ENCODE peak calls at places on chromosomes 7 and 10, in six cellular contexts. J, O, W, L, I and G are unnamed samples.

GRCh38 chr7:132321387-132321786 is 254.9 kb downstream of the PLXNA4 start:
- DNase-seq in J (peak; percentile 29), O (no peak), W (no peak), L (peak; percentile 9), I (no peak), G (no peak)

GRCh38 chr10:74683067-74683466 is 143.3 kb upstream of the KAT6B start:
- DNase-seq in J (no peak), O (no peak), W (no peak), L (no peak), I (no peak), G (no peak)

GRCh38 chr7:47552631-47553030 is 29.3 kb downstream of the TNS3 start:
- DNase-seq in J (no peak), O (peak; percentile 78), W (no peak), L (peak; percentile 93), I (no peak), G (peak; percentile 64)

GRCh38 chr7:157547102-157547501 is 210.3 kb downstream of the DNAJB6 start:
- DNase-seq in J (no peak), O (no peak), W (no peak), L (no peak), I (no peak), G (no peak)

GRCh38 chr7:27154901-27155815 is 1.3 kb downstream of the HOXA7 start:
- DNase-seq in J (no peak), O (peak; percentile 31), W (peak; percentile 10), L (peak; percentile 34), I (no peak), G (peak; percentile 45)

GRCh38 chr10:49166804-49167628 is 21.2 kb downstream of the TMEM273 start:
- DNase-seq in J (no peak), O (no peak), W (no peak), L (no peak), I (no peak), G (no peak)

GRCh38 chr10:97259119-97259518 is 33.3 kb downstream of the ARHGAP19 start:
- DNase-seq in J (no peak), O (no peak), W (no peak), L (no peak), I (no peak), G (no peak)

GRCh38 chr10:103849880-103850571 is 5.3 kb downstream of the SH3PXD2A start:
- DNase-seq in J (no peak), O (peak; percentile 91), W (peak; percentile 74), L (peak; percentile 97), I (no peak), G (no peak)

GRCh38 chr10:18880530-18880929 is 168.1 kb upstream of the MALRD1 start:
- DNase-seq in J (no peak), O (no peak), W (no peak), L (no peak), I (no peak), G (no peak)

GRCh38 chr10:7015457-7015856 is 395.4 kb downstream of the SFMBT2 start:
- DNase-seq in J (no peak), O (no peak), W (no peak), L (no peak), I (no peak), G (no peak)

GRCh38 chr7:2398506-2398905 is 4.9 kb upstream of the CHST12 start:
- DNase-seq in J (no peak), O (no peak), W (no peak), L (no peak), I (no peak), G (no peak)

GRCh38 chr7:108004220-108005142 is 1.5 kb upstream of the LAMB1 start:
- DNase-seq in J (peak; percentile 28), O (no peak), W (no peak), L (peak; percentile 63), I (no peak), G (peak; percentile 46)

GRCh38 chr10:105239311-105240215 is 598.5 kb downstream of the SORCS3 start:
- DNase-seq in J (no peak), O (no peak), W (no peak), L (no peak), I (no peak), G (no peak)

GRCh38 chr7:94289071-94289470 is 105.6 kb upstream of the COL1A2 start:
- DNase-seq in J (peak; percentile 84), O (peak; percentile 75), W (peak; percentile 53), L (peak; percentile 94), I (no peak), G (peak; percentile 86)

GRCh38 chr10:10977978-10978377 is 39.7 kb upstream of the CELF2 start:
- DNase-seq in J (no peak), O (no peak), W (no peak), L (peak; percentile 84), I (no peak), G (no peak)

GRCh38 chr7:156127166-156128134 is 315.2 kb upstream of the SHH start:
- DNase-seq in J (no peak), O (no peak), W (no peak), L (no peak), I (no peak), G (no peak)

GRCh38 chr7:36018816-36019484 is 134.1 kb upstream of the EEPD1 start:
- DNase-seq in J (no peak), O (no peak), W (no peak), L (no peak), I (no peak), G (no peak)

GRCh38 chr7:150430465-150431085 is 19.9 kb upstream of the GIMAP8 start:
- DNase-seq in J (no peak), O (no peak), W (no peak), L (peak; percentile 47), I (no peak), G (no peak)

GRCh38 chr7:44216521-44217030 is 15.8 kb downstream of the YKT6 start:
- DNase-seq in J (no peak), O (no peak), W (peak; percentile 8), L (no peak), I (no peak), G (no peak)

GRCh38 chr7:81162771-81163525 is 244.1 kb upstream of the SEMA3C start:
- DNase-seq in J (no peak), O (peak; percentile 61), W (no peak), L (peak; percentile 38), I (no peak), G (no peak)

GRCh38 chr7:1667566-1668485 is 2.3 kb upstream of the ELFN1 start:
- DNase-seq in J (peak; percentile 80), O (no peak), W (peak; percentile 43), L (no peak), I (no peak), G (no peak)

GRCh38 chr7:155120460-155120859 is 50.3 kb downstream of the HTR5A start:
- DNase-seq in J (no peak), O (no peak), W (no peak), L (no peak), I (no peak), G (no peak)

GRCh38 chr7:155119801-155120382 is 49.8 kb downstream of the HTR5A start:
- DNase-seq in J (no peak), O (no peak), W (no peak), L (peak; percentile 19), I (no peak), G (no peak)

DNA sequence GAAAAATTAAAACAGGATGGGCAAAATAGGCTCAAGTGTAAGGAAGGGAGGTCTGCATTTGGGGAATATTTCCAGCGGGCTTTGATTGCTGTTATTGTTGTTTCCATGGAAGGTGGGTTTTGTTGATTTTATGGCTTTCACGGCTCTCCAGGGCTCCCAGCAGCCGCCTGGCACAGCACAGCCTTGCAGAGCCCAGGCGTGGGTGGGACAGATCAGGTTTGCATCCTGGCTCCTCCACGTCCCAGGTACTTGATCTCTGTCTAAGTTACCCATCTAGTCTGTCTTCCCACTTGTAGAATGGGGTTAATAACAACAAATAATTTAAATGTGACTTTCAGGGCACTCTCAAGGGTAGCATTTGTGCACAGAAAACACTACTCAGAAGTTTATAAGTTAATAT is 45.2 kb downstream of the HTR5A start:
- DNase-seq in J (no peak), O (no peak), W (no peak), L (no peak), I (no peak), G (no peak)
- H3K4me3 ChIP-seq in J (no peak overlapping the region), O (no peak overlapping the region), W (no peak overlapping the region), L (no peak overlapping the region), I (no peak overlapping the region), G (no peak overlapping the region)

GRCh38 chr7:134892002-134892693 is 94.2 kb upstream of the AGBL3 start:
- DNase-seq in J (no peak), O (peak; percentile 30), W (no peak), L (peak; percentile 65), I (no peak), G (no peak)

GRCh38 chr7:134896073-134896472 is 90.2 kb upstream of the AGBL3 start:
- DNase-seq in J (no peak), O (no peak), W (no peak), L (no peak), I (no peak), G (no peak)

GRCh38 chr7:134892963-134893362 is 93.3 kb upstream of the AGBL3 start:
- DNase-seq in J (no peak), O (no peak), W (no peak), L (peak; percentile 39), I (no peak), G (no peak)

GRCh38 chr7:134893920-134894319 is 92.4 kb upstream of the AGBL3 start:
- DNase-seq in J (no peak), O (no peak), W (no peak), L (no peak), I (no peak), G (no peak)

GRCh38 chr7:134894928-134895327 is 91.4 kb upstream of the AGBL3 start:
- DNase-seq in J (no peak), O (no peak), W (no peak), L (no peak), I (no peak), G (no peak)
- H3K27me3 ChIP-seq in J (no peaks in the 10 kb centered on the region), O (no peaks in the 10 kb centered on the region), W (no peaks in the 10 kb centered on the region), L (no peaks in the 10 kb centered on the region), I (no peaks in the 10 kb centered on the region), G (no peaks in the 10 kb centered on the region)

DNA sequence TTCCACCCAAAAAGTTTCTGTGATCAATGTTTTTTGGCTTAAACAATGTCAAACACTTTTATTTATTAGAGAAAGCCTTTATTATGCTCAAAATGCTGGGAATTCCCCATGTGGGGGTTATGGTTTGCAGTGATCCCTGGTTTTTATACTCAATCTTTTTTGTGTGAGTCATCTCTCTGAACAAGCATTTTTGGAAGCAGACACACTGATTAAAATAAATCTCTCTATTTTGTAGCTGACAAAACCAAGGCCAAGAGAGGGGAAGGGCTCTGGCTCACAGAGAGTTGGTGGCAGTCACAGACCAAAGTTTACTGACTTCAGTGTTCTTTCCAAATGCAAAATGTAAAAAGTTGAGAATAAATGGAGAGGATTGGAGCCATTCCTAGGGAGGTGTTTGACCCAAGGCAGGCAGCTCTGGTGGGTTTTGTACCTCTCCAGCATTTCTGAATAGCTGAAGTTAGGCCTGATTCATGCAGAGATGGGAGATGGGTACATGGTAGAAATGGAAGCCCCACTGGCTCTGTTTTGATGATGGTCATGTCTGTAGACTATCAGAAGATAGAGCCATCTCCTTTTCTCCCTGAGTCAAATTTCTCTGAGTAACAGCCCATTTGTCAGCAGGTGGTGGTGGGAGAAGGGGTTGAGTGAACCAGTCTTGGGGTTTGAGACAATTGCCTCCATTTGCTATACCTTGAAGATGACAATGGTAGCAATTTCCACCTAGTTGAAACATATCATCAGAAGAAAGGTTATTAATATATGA is 45.4 kb upstream of the NAMPT start:
- DNase-seq in J (no peak), O (peak; percentile 58), W (no peak), L (peak; percentile 65), I (no peak), G (no peak)
- H3K4me3 ChIP-seq in J (no peak overlapping the region), O (no peak overlapping the region), W (no peak overlapping the region), L (no peak overlapping the region), I (no peak overlapping the region), G (no peak overlapping the region)

DNA sequence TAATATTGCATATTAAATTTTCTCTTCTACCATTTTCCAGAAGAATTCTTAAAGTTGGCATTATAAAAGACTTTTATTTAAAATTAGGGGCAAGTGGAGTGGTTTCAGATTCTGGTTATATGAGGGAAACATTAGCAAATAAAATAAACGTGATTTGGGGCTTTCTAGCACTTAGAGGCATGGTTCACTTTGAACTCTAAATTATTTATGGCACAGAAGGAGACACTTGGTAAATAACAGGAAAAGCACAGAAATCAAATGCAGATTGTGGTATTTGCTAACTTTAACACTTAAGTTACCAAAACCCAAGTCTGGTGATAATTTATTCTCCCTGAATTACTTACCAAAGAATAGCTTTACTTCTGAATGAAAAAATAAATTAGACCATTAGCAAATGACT is 134.5 kb upstream of the ETV1 start:
- DNase-seq in J (no peak), O (no peak), W (no peak), L (no peak), I (no peak), G (no peak)
- H3K27me3 ChIP-seq in J (no peaks in the 10 kb centered on the region), O (no peaks in the 10 kb centered on the region), W (no peaks in the 10 kb centered on the region), L (no peaks in the 10 kb centered on the region), I (no peaks in the 10 kb centered on the region), G (no peaks in the 10 kb centered on the region)